ENCODE peak calls at places on chromosomes 13 and 19, in seven cellular contexts. Q, S, Z, R, C, O and D are unnamed samples.

GRCh38 chr19:4234142-4234861 is 5.0 kb downstream of the EBI3 start:
- DNase-seq in C (no peak), Q (no peak), S (no peak), Z (peak; percentile 4), O (peak; percentile 62), R (no peak), D (no peak)

GRCh38 chr19:50007170-50007569 is 18.0 kb downstream of the VRK3 start:
- DNase-seq in R (no peak), C (no peak), Z (no peak), Q (no peak), S (no peak), O (no peak), D (no peak)

GRCh38 chr19:4952945-4953344 is 16.0 kb upstream of the KDM4B start:
- DNase-seq in R (no peak), Z (no peak), Q (no peak), C (no peak), O (no peak), S (no peak), D (no peak)

GRCh38 chr13:95075506-95075905 is 225.7 kb downstream of the ABCC4 start:
- DNase-seq in Q (no peak), Z (no peak), R (no peak), C (no peak), S (no peak), O (no peak), D (no peak)

GRCh38 chr13:35979378-35979911 is 151.7 kb downstream of the DCLK1 start:
- DNase-seq in O (no peak), S (no peak), Q (no peak), C (no peak), Z (no peak), R (no peak), D (no peak)

GRCh38 chr19:34677386-34678084 is at the start of gene ZNF302:
- DNase-seq in Z (peak; percentile 19), O (no peak), S (peak; percentile 92), Q (peak; percentile 87), C (peak; percentile 85), R (peak; percentile 94), D (peak; percentile 85)

GRCh38 chr13:112027250-112027649 is 39.7 kb upstream of the SOX1 start:
- DNase-seq in Q (no peak), C (no peak), Z (no peak), S (no peak), R (no peak), O (no peak), D (no peak)

GRCh38 chr19:34214040-34214439 is 40.3 kb upstream of the GARRE1 start:
- DNase-seq in O (no peak), Q (no peak), C (no peak), S (no peak), R (no peak), Z (no peak), D (no peak)

GRCh38 chr13:20964904-20965303 is 62.4 kb upstream of the XPO4 start:
- DNase-seq in Z (no peak), R (no peak), Q (no peak), S (no peak), C (no peak), O (no peak), D (no peak)

GRCh38 chr13:96089749-96090239 is at the start of gene HS6ST3:
- DNase-seq in R (peak; percentile 79), S (peak; percentile 38), Z (peak; percentile 14), O (no peak), Q (peak; percentile 10), C (no peak), D (no peak)

GRCh38 chr19:52170863-52171320 is 529 bp downstream of the ZNF836 start:
- DNase-seq in O (no peak), C (no peak), Q (no peak), R (peak; percentile 58), S (no peak), Z (no peak), D (no peak)

GRCh38 chr13:37369618-37370017 is 228.9 kb downstream of the POSTN start:
- DNase-seq in Q (no peak), C (no peak), O (no peak), R (no peak), Z (no peak), S (no peak), D (no peak)

GRCh38 chr13:20825476-20825875 is 51.7 kb upstream of the EEF1AKMT1 start:
- DNase-seq in Q (no peak), R (no peak), C (no peak), S (no peak), O (no peak), Z (no peak), D (no peak)

GRCh38 chr19:50793558-50794065 is 3.4 kb downstream of the ACP4 start:
- DNase-seq in S (no peak), C (no peak), O (no peak), Z (no peak), Q (no peak), R (peak; percentile 44), D (no peak)

GRCh38 chr13:72255908-72256307 is 388.9 kb upstream of the DACH1 start:
- DNase-seq in Z (no peak), Q (peak; percentile 13), O (peak; percentile 9), C (no peak), S (peak; percentile 34), R (peak; percentile 19), D (peak; percentile 64)

GRCh38 chr19:23116802-23117571 is at the start of gene ZNF730:
- DNase-seq in C (peak; percentile 13), Q (no peak), R (peak; percentile 85), Z (peak; percentile 51), O (no peak), S (peak; percentile 66), D (peak; percentile 81)

DNA sequence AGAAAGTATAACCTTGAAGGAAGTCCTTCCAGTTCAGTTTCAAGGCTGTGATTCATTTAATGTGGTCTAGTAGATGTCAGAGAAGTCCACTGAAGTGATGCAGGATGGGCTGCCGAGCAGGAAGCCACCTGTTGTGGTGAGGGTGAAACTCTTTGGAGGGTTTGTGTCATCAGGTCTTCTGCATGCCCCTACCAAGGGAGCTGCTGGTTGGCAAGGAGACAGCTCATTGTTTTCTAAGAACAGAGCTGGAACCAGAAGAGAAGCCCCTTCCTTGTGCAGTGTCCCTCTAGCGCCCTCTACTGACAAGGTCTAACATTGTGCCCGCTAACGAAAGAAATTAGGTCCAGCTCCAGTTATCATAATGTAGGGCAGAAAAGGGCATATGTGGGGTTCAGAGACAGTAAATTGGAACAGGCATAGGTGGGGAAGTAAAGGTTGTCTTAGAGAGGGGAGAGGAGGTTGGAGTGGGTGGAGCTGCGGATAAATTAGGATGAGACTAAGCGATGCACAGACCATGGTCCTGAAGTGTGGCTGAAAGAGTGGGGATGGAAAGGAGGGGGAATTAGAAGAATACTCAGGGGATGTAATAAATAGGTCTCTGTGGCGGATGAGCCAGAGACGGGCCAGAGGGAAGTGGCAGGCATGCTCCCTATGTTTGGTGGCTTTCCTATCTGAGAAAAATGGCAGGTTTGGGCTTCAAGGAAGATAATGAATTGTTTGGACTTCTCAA is 123.2 kb downstream of the OLFM4 start:
- DNase-seq in O (peak; percentile 43), Z (peak; percentile 38), R (peak; percentile 54), Q (peak; percentile 15), S (peak; percentile 27), C (peak; percentile 32), D (peak; percentile 55)
- TF ChIP-seq YY1 in O (no peak), Z (no peak), R (no peak), Q (no peak), S (no peak), C (no peak), D (no peak)

DNA sequence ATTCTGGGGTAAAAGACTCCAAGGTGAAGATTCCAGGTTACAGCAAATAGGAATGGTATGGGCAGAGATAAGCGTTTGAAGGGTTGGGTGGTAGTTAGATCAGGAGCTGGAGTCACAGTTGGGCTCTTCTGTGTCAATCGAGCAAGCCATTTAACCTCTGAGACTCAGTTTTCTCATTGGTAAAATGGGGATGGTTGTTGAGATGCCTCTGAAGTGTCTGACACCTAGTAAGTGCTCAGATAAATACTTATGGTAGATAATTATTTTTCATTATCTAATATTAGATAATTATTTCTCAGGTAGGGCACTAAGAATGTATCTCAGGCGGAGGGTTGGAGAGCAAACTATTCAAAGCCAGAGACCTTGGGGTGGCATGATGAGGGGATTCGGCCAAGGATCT is 7.8 kb downstream of the LTBP4 start:
- DNase-seq in S (no peak), R (no peak), Q (no peak), O (no peak), Z (no peak), C (no peak), D (no peak)
- H3K9ac ChIP-seq in S (no peak overlapping the region), R (no peak overlapping the region), Q (peak overlapping the region; percentile 74), O (peak overlapping the region; percentile 40), Z (peak overlapping the region; percentile 90), C (peak overlapping the region; percentile 45), D (peak overlapping the region; percentile 50)

DNA sequence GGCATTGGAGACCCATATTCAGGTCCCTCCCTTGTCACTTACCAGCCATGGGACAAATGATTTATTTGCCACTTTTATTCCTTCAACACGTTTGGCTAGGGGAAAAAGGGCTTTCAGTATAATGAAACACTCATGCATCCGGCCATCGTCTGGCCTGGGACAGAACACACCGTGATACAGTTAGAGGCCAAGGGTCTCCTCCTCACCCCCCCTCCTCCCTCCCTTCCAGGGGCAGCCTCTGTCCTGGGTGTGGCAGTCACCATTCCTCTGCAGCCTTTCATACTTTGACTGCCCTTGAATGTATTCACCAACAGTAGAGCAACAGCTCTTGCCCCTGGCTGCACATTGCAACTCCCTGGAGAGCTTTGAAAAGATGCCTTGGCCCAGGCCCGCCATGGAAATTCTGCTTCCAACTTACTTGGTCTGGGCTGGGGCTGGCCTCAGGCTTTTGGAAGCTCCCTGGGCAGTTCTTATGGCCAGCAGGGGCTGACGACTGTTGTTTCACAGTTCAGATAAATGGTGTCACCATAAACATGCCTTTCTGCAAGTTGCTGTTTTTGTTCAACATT is 3.0 kb downstream of the PAK4 start:
- DNase-seq in R (no peak), C (no peak), O (no peak), Q (no peak), Z (no peak), S (no peak), D (no peak)
- TF ChIP-seq YY1 in R (no peak), C (no peak), O (no peak), Q (no peak), Z (no peak), S (no peak), D (no peak)

GRCh38 chr13:101452519-101453485 is at the start of gene ITGBL1:
- DNase-seq in Z (no peak), Q (no peak), C (no peak), S (no peak), O (no peak), R (peak; percentile 38), D (no peak)

GRCh38 chr13:101451641-101452040 is 834 bp upstream of the ITGBL1 start:
- DNase-seq in O (no peak), C (no peak), Z (no peak), S (no peak), R (no peak), Q (no peak), D (no peak)

GRCh38 chr13:101455863-101456262 is 3.4 kb downstream of the ITGBL1 start:
- DNase-seq in C (no peak), S (no peak), O (no peak), Z (no peak), Q (no peak), R (no peak), D (no peak)

GRCh38 chr13:101454767-101455166 is 2.3 kb downstream of the ITGBL1 start:
- DNase-seq in Q (no peak), Z (no peak), O (no peak), R (no peak), C (no peak), S (no peak), D (no peak)

DNA sequence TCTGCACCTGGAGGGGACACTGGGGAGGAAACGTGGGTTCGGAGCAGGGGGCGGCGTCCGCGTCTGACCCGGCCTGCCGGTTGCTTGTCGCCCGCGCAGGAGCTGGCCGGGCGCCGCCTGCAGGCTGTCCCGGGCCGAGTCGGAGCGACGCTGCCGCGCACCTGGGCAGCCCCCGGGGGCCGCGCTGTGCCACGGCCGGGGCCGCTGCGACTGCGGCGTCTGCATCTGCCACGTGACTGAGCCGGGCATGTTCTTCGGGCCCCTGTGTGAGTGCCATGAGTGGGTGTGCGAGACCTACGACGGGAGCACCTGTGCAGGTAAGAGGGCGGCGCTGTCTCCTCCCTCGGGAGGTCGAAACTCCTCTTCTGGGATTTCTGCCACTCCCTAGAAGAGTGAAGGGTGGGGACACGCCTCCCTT is 1.3 kb downstream of the ITGBL1 start:
- DNase-seq in C (no peak), S (no peak), R (peak; percentile 72), Z (no peak), Q (no peak), O (no peak), D (no peak)
- H3K9ac ChIP-seq in C (no peak overlapping the region), S (no peak overlapping the region), R (peak overlapping the region; percentile 73), Z (no peak overlapping the region), Q (no peak overlapping the region), O (no peak overlapping the region), D (no peak overlapping the region)